ENCODE peak calls at places on chromosome 15, in ten cellular contexts. I is esophagus squamous epithelium, M is sigmoid colon, V is IMR-90, T is ovary, N is body of pancreas, K is vagina, O is A549, W is HCT116, E is tibial nerve. P is an unnamed sample.

GRCh38 chr15:51401872-51402517 is 60.5 kb downstream of the GLDN start:
- DNase-seq in N (peak), T (no peak), K (no peak), M (no peak), E (no peak), W (no peak), I (no peak), O (peak), V (peak), P (no peak)

GRCh38 chr15:93486407-93487117 is 397.6 kb upstream of the RGMA start:
- DNase-seq in N (peak), O (no peak), K (no peak), E (no peak), T (no peak), I (no peak), M (no peak), W (no peak), V (no peak), P (no peak)

GRCh38 chr15:75725719-75726607 is 13.3 kb upstream of the CSPG4 start:
- DNase-seq in N (no peak), V (no peak), E (peak), M (peak), T (peak), K (no peak), I (no peak), O (no peak), W (no peak), P (no peak)

GRCh38 chr15:23648920-23649515 is 1.4 kb upstream of the MAGEL2 start:
- DNase-seq in N (peak), O (peak), K (no peak), M (no peak), W (no peak), T (peak), V (no peak), I (no peak), E (no peak), P (no peak)

GRCh38 chr15:84658788-84659411 is 901 bp upstream of the NMB start:
- DNase-seq in K (no peak), M (no peak), W (no peak), V (no peak), T (no peak), N (no peak), O (no peak), I (no peak), E (no peak), P (no peak)

GRCh38 chr15:42344763-42345162 is 14.5 kb upstream of the CAPN3 start:
- DNase-seq in K (no peak), W (no peak), I (no peak), V (peak), N (no peak), T (no peak), E (no peak), O (no peak), M (no peak), P (no peak)

GRCh38 chr15:92809880-92810361 is 90.2 kb upstream of the CHD2 start:
- DNase-seq in K (no peak), I (no peak), T (no peak), W (no peak), M (peak), O (peak), V (peak), E (no peak), N (peak), P (no peak)

GRCh38 chr15:28726102-28726501 is 13.9 kb upstream of the GOLGA8M start:
- DNase-seq in M (no peak), V (no peak), N (no peak), W (no peak), T (no peak), O (no peak), K (no peak), I (no peak), E (no peak), P (no peak)

GRCh38 chr15:32718822-32719716 is 1.3 kb downstream of the GREM1 start:
- DNase-seq in E (no peak), V (no peak), W (no peak), K (no peak), O (peak), I (no peak), T (no peak), M (peak), N (peak), P (no peak)

GRCh38 chr15:89649716-89650115 is 5.6 kb downstream of the KIF7 start:
- DNase-seq in M (peak), O (no peak), V (no peak), K (no peak), T (no peak), E (no peak), W (no peak), N (no peak), I (no peak), P (no peak)

GRCh38 chr15:74727727-74728126 is 2.4 kb upstream of the CYP1A1 start:
- DNase-seq in T (no peak), W (no peak), I (no peak), V (no peak), K (no peak), N (no peak), O (no peak), M (no peak), E (no peak), P (no peak)

GRCh38 chr15:33021806-33022389 is 172.6 kb downstream of the FMN1 start:
- DNase-seq in V (peak), M (no peak), E (no peak), W (peak), T (no peak), I (no peak), O (peak), N (peak), K (no peak), P (no peak)

GRCh38 chr15:89412906-89413411 is 78.3 kb upstream of the POLG start:
- DNase-seq in I (no peak), N (no peak), K (no peak), W (no peak), T (no peak), O (no peak), E (no peak), V (no peak), M (no peak), P (no peak)

GRCh38 chr15:80779658-80780415 is 667 bp downstream of the CEMIP start:
- DNase-seq in I (no peak), T (peak), O (peak), K (no peak), M (no peak), N (no peak), V (peak), E (no peak), W (no peak), P (peak)

GRCh38 chr15:97026781-97027180 is 696.3 kb downstream of the NR2F2 start:
- DNase-seq in I (no peak), W (no peak), M (no peak), E (no peak), V (no peak), T (no peak), O (no peak), N (no peak), K (no peak), P (no peak)

GRCh38 chr15:75223688-75224087 is 22.0 kb downstream of the C15orf39 start:
- DNase-seq in E (no peak), T (no peak), W (no peak), M (no peak), N (no peak), V (no peak), O (no peak), I (no peak), K (no peak), P (no peak)

GRCh38 chr15:80643296-80643965 is 51.7 kb upstream of the ABHD17C start:
- DNase-seq in I (no peak), W (no peak), O (no peak), T (no peak), K (no peak), E (no peak), M (no peak), V (no peak), N (no peak), P (no peak)

GRCh38 chr15:62896969-62897486 is 145.5 kb upstream of the TPM1 start:
- DNase-seq in T (peak), N (peak), I (peak), W (peak), E (peak), O (peak), M (peak), K (no peak), V (peak), P (peak)

GRCh38 chr15:27353837-27354236 is 382.9 kb downstream of the GABRG3 start:
- DNase-seq in E (no peak), M (no peak), N (no peak), K (no peak), I (no peak), W (no peak), V (no peak), T (no peak), O (peak), P (no peak)

GRCh38 chr15:63913786-63914185 is 80.0 kb upstream of the HERC1 start:
- DNase-seq in N (no peak), T (no peak), M (no peak), K (no peak), W (no peak), O (no peak), E (no peak), V (no peak), I (no peak), P (no peak)

GRCh38 chr15:89129123-89129815 is 41.0 kb downstream of the ABHD2 start:
- DNase-seq in M (no peak), W (no peak), I (no peak), T (peak), K (no peak), E (no peak), N (no peak), V (peak), O (peak), P (peak)

GRCh38 chr15:100849021-100849831 is 30.4 kb upstream of the ALDH1A3 start:
- DNase-seq in O (peak), I (no peak), N (peak), E (no peak), M (peak), K (no peak), W (no peak), T (peak), V (peak), P (peak)

GRCh38 chr15:75062706-75063105 is 39.3 kb downstream of the PPCDC start:
- DNase-seq in E (no peak), K (no peak), W (no peak), I (no peak), N (no peak), T (peak), O (no peak), V (no peak), M (no peak), P (no peak)

GRCh38 chr15:71052356-71052755 is 62.9 kb upstream of the THSD4 start:
- DNase-seq in O (no peak), N (no peak), M (no peak), W (no peak), E (no peak), K (no peak), V (peak), T (no peak), I (no peak), P (no peak)

GRCh38 chr15:71048913-71049675 is 66.2 kb upstream of the THSD4 start:
- DNase-seq in N (no peak), E (no peak), I (no peak), O (no peak), K (no peak), T (no peak), M (no peak), V (peak), W (no peak), P (no peak)

GRCh38 chr15:71050461-71050860 is 64.8 kb upstream of the THSD4 start:
- DNase-seq in V (no peak), O (no peak), E (no peak), I (no peak), W (no peak), K (no peak), N (no peak), T (no peak), M (no peak), P (no peak)

GRCh38 chr15:71049706-71050422 is 65.4 kb upstream of the THSD4 start:
- DNase-seq in I (no peak), E (no peak), M (no peak), W (no peak), K (no peak), T (no peak), V (peak), O (no peak), N (no peak), P (no peak)

DNA sequence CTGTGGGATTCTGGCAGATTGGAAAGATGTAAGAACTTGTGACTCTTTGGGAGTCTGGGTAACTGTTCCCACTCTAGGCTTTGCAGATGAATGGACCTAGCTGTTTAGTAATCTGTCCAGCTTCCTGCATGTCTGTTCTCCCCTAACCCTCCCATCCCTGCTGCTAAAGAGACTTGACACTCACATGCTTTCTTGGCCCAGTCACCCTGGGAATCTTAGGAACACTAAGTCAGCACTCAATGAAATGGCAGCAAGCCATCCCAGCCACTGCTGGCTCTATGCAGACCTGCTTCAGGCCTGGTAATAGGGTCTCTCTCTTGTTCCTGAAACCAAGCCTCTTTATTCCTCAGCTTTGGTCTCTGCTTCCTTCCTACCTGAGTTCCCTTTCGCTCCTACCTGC is 63.7 kb upstream of the THSD4 start:
- DNase-seq in T (no peak), K (no peak), W (no peak), V (peak), N (peak), I (no peak), E (no peak), O (no peak), M (no peak), P (no peak)
- TF ChIP-seq POLR2A in T (no peak), K (no peak), W (no peak), V (no peak), N (no peak), I (no peak), E (no peak), O (no peak), M (no peak), P (no peak)

GRCh38 chr15:52689562-52689961 is 10.4 kb upstream of the ATOSA start:
- DNase-seq in K (no peak), M (no peak), E (no peak), T (no peak), N (no peak), V (no peak), W (no peak), I (no peak), O (no peak), P (no peak)

GRCh38 chr15:52699457-52699856 is 20.3 kb upstream of the ATOSA start:
- DNase-seq in E (no peak), M (no peak), I (no peak), W (no peak), N (no peak), O (no peak), V (no peak), K (no peak), T (no peak), P (no peak)

GRCh38 chr15:52698514-52698913 is 19.3 kb upstream of the ATOSA start:
- DNase-seq in O (no peak), I (no peak), M (no peak), E (no peak), V (peak), T (no peak), K (no peak), W (no peak), N (no peak), P (no peak)

DNA sequence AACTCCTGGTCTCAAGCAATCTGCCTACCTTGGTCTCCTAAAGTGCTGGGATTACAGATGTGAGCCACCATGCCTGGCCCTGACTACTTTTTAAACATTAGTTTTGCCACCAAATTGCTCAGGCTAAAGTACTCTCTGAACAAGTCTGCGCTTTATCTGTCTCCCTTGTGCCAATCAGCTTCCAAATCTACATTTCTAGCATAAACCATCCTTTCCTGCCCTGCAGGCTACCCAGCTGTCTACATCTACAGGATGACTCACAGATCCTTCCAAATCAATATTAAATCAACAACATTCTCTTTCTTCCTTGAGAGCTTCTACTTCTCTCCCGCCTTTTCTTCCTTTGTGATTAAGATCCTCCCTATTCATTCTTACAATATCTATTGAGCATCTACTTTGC is 16.0 kb upstream of the ATOSA start:
- DNase-seq in O (no peak), N (no peak), T (no peak), I (no peak), W (no peak), E (no peak), K (no peak), V (no peak), M (no peak), P (no peak)
- TF ChIP-seq CTCF in O (no peak), N (no peak), T (no peak), I (no peak), W (no peak), E (no peak), K (no peak), V (no peak), M (no peak), P (no peak)

GRCh38 chr15:67133738-67134576 is 68.6 kb downstream of the SMAD3 start:
- DNase-seq in K (no peak), N (peak), W (no peak), T (no peak), E (no peak), M (peak), O (peak), I (no peak), V (peak), P (no peak)
- TF ChIP-seq POLR2A in K (no peak), N (no peak), W (no peak), T (no peak), E (no peak), M (no peak), O (no peak), I (peak), V (peak), P (no peak)

DNA sequence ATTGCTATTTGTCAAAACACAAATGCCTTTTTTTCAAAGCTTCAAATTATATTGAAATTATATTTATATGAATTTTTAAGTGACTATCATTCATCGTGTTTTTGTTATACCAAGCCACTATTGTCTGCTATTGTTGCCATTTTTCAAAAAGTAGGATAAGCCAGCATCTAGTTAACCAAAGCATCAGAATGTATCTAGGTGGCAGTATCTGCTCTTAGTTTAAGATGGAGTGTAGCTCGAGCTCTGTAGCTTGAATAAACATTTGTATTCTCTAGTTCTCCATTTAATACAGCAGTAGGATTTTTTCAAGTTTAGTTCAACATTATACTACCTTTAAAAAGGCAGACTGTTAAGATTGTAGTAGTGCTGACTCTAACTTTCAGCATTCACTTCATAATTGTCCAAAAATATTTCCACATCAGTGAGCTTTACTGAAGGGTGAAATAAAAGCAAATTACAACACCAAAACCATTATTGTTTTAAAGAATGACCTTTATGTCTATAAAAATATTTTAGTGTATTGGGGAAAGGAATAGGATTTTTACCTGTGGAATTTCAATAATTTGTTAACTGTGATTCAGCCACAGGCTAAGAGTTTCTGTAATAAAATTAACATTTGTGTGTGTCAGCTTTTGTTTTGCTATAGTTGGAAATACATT is 19.6 kb upstream of the C15orf61 start:
- DNase-seq in N (no peak), M (no peak), O (peak), V (peak), K (no peak), E (no peak), I (no peak), W (no peak), T (no peak), P (no peak)
- TF ChIP-seq CTCF in N (no peak), M (no peak), O (peak), V (peak), K (no peak), E (peak), I (peak), W (no peak), T (no peak), P (peak)